ENCODE peak calls at places on chromosome 19, in six cellular contexts. V is neural progenitor cell, T is psoas muscle, F is BE2C, N is brain microvascular endothelial cell, K is adrenal gland. Q is an unnamed sample.
A peak's percentile ranks its signal among the peaks of the same experiment; 100 is the strongest.

GRCh38 chr19:44071824-44072542 is at the start of gene ZNF284:
- DNase-seq in V (peak; percentile 93), N (peak; percentile 87), F (peak; percentile 87), K (peak; percentile 88), T (peak; percentile 85), Q (peak; percentile 93)

GRCh38 chr19:34230833-34231232 is 23.5 kb upstream of the GARRE1 start:
- DNase-seq in N (no peak), V (no peak), F (no peak), K (no peak), T (no peak), Q (no peak)

GRCh38 chr19:48819366-48819816 is 8.6 kb upstream of the BCAT2 start:
- DNase-seq in T (peak; percentile 94), N (no peak), V (no peak), K (peak; percentile 95), F (no peak), Q (peak; percentile 97)

GRCh38 chr19:51480590-51480989 is 2.3 kb downstream of the CEACAM18 start:
- DNase-seq in K (no peak), N (peak; percentile 4), V (peak; percentile 46), F (no peak), T (no peak), Q (peak; percentile 3)

GRCh38 chr19:49601482-49602038 is 10.6 kb downstream of the PRR12 start:
- DNase-seq in F (no peak), V (no peak), T (no peak), K (no peak), N (no peak), Q (no peak)

GRCh38 chr19:39927524-39928356 is 6.7 kb downstream of the FCGBP start:
- DNase-seq in K (no peak), T (no peak), N (no peak), V (no peak), F (no peak), Q (no peak)

GRCh38 chr19:49565261-49565660 is 15.1 kb downstream of the NOSIP start:
- DNase-seq in V (no peak), K (peak; percentile 58), T (no peak), N (no peak), F (no peak), Q (peak; percentile 67)

GRCh38 chr19:45406165-45406956 is at the start of gene POLR1G:
- DNase-seq in N (peak; percentile 64), K (peak; percentile 79), T (peak; percentile 76), V (peak; percentile 88), F (peak; percentile 86), Q (peak; percentile 82)

GRCh38 chr19:4108767-4109625 is 14.9 kb downstream of the MAP2K2 start:
- DNase-seq in N (no peak), K (no peak), V (no peak), F (no peak), T (no peak), Q (no peak)

GRCh38 chr19:19540707-19541515 is 2.8 kb downstream of the CILP2 start:
- DNase-seq in T (no peak), N (no peak), F (peak; percentile 59), V (peak; percentile 76), K (no peak), Q (peak; percentile 35)

GRCh38 chr19:16830679-16831078 is 1.5 kb downstream of the SIN3B start:
- DNase-seq in V (no peak), K (peak; percentile 23), N (peak; percentile 45), F (no peak), T (no peak), Q (peak; percentile 61)

GRCh38 chr19:28569132-28570114 is 643.5 kb downstream of the UQCRFS1 start:
- DNase-seq in N (no peak), K (no peak), T (no peak), V (no peak), F (no peak), Q (no peak)

GRCh38 chr19:44648536-44649370 is 5.0 kb downstream of the PVR start:
- DNase-seq in T (no peak), N (peak; percentile 48), K (peak; percentile 84), F (no peak), V (no peak), Q (no peak)

GRCh38 chr19:54477650-54478049 is 4.6 kb upstream of the CDC42EP5 start:
- DNase-seq in V (no peak), F (no peak), N (no peak), K (no peak), T (no peak), Q (no peak)

GRCh38 chr19:16594131-16594586 is 21.9 kb upstream of the SLC35E1 start:
- DNase-seq in V (no peak), N (no peak), F (no peak), T (no peak), K (no peak), Q (no peak)

GRCh38 chr19:17565611-17566010 is 10.2 kb downstream of the COLGALT1 start:
- DNase-seq in F (no peak), T (no peak), K (no peak), V (no peak), N (no peak), Q (no peak)

GRCh38 chr19:3687774-3688706 is 12.2 kb downstream of the PIP5K1C start:
- DNase-seq in F (no peak), N (no peak), V (peak; percentile 47), T (no peak), K (no peak), Q (peak; percentile 32)

GRCh38 chr19:47682939-47683338 is 30.3 kb upstream of the EHD2 start:
- DNase-seq in N (no peak), T (no peak), V (no peak), K (no peak), F (no peak), Q (peak; percentile 87)

GRCh38 chr19:5281588-5281987 is 59.0 kb downstream of the PTPRS start:
- DNase-seq in T (peak; percentile 84), F (no peak), K (peak; percentile 60), V (no peak), N (no peak), Q (no peak)

GRCh38 chr19:18777156-18777724 is 13.9 kb downstream of the COMP start:
- DNase-seq in K (no peak), V (peak; percentile 49), T (no peak), N (no peak), F (no peak), Q (no peak)

GRCh38 chr19:40578442-40578908 is 1.8 kb downstream of the SHKBP1 start:
- DNase-seq in K (no peak), N (no peak), F (peak; percentile 55), V (peak; percentile 72), T (no peak), Q (peak; percentile 57)

GRCh38 chr19:50222691-50223438 is 19.4 kb downstream of the MYH14 start:
- DNase-seq in F (no peak), T (no peak), K (no peak), N (no peak), V (no peak), Q (no peak)

GRCh38 chr19:54257116-54257480 is at the start of gene LILRB5:
- DNase-seq in F (no peak), N (no peak), V (no peak), T (no peak), K (no peak), Q (no peak)

GRCh38 chr19:18291590-18292459 is 10.4 kb upstream of the JUND start:
- DNase-seq in T (peak; percentile 86), F (peak; percentile 71), K (peak; percentile 94), V (peak; percentile 77), N (peak; percentile 72), Q (peak; percentile 93)

GRCh38 chr19:21210037-21210621 is 68.3 kb downstream of the ZNF431 start:
- DNase-seq in K (no peak), T (no peak), F (no peak), V (no peak), N (no peak), Q (no peak)

GRCh38 chr19:47658431-47659383 is 49.8 kb downstream of the BICRA start:
- DNase-seq in K (no peak), F (no peak), V (no peak), N (peak; percentile 61), T (no peak), Q (no peak)

GRCh38 chr19:11437955-11438354 is 2.5 kb downstream of the PRKCSH start:
- DNase-seq in N (no peak), V (no peak), T (no peak), F (no peak), K (no peak), Q (no peak)

GRCh38 chr19:13208964-13209796 is 59.0 kb downstream of the IER2 start:
- DNase-seq in V (no peak), F (no peak), K (no peak), T (no peak), N (no peak), Q (no peak)
- H3K4me3 ChIP-seq in V (no peak overlapping the region), F (no peak overlapping the region), K (no peak overlapping the region), T (no peak overlapping the region), N (no peak overlapping the region), Q (no peak overlapping the region)

DNA sequence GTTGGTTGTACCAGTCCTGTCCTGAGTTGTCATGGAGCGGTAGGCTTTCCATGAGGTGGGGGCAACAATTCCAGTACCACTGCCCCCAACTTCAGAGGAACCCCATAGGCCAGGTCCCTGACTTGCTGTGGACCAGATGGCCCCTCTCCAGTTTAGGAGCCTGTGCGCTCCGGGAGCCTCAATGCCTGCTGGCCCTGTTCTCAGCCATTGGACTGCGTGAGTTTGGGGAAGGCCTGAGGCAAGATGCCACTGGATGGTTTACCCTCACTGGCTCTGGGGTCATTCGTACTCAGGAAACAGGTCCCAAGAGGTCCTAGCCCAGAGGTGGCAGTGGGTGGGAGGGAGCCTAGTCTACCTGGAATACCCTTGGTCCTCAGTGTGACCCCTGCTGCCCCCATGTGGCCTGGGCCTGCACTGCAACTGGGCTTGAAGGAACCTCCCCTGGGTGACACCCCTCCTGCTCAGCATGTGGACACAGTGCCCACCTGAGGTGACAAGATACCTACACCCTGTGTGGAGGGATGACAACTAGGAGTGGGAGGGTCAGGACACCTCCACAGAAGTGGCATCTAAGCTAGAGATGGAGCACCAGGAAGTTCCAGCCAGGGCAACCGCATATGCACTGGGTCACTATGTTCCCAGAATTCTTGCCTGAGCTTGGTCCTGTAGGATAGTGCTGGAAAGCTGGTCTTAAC is 6.0 kb upstream of the PRR19 start:
- DNase-seq in V (peak; percentile 80), N (no peak), T (peak; percentile 82), K (peak; percentile 82), F (peak; percentile 89), Q (peak; percentile 79)
- H3K36me3 ChIP-seq in V (no peaks in the 10 kb centered on the region), N (peaks cover 41% of the 10 kb centered on the region), T (no peaks in the 10 kb centered on the region), K (peaks cover 43% of the 10 kb centered on the region), F (peaks cover 47% of the 10 kb centered on the region), Q (peaks cover 11% of the 10 kb centered on the region)

DNA sequence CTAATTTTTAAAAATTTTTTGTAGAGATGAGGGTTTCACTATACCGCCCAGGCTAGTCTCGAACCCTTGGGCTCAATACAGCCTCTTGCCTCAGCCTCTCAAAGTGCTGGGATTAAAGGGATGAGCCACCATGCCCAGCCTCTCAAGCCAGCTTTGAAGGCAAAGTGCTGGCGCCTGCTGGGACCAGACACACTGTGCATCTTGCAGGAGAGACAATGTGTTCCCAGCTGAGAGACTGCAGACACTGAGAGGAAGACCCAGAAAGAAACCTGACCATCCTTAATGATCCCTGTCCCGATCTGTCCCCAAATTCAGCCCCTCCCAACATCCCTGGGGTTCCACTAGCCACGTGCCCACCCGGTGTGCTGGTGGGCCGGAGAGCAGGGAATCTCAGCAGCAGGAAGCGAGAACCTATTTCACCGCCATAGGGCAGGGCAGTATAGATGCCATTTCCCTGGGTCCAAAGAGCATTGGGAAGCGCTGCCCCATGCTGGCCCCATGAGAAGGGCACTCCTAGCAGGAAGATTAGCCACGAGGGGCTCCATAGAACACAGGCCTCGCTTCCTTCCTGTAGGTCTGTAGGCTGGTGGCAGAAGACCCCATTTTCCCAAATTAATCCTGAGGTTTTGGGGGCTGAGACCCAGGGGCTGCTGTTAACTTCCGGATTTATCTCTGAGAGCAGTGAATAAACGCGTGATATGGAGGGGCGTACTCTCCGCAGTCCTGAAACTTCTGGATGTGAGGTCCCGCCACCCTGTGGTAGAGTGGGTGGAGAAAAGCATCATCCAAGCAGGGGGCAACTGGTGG is 968 bp downstream of the RAVER1 start:
- DNase-seq in K (no peak), F (no peak), T (no peak), V (no peak), N (no peak), Q (no peak)
- TF ChIP-seq CTCF in K (no peak), F (peak; percentile 24), T (no peak), V (no peak), N (peak; percentile 31), Q (no peak)

GRCh38 chr19:55504252-55504603 is 16.0 kb downstream of the SSC5D start:
- DNase-seq in V (no peak), K (no peak), F (no peak), N (no peak), T (no peak), Q (no peak)
- H3K4me3 ChIP-seq in V (no peak overlapping the region), K (no peak overlapping the region), F (no peak overlapping the region), N (no peak overlapping the region), T (peak overlapping the region; percentile 52), Q (peak overlapping the region; percentile 24)

Q was measured in cardiac muscle cell.